ENCODE peak calls at places on chromosome 16, in six cellular contexts. One of them, this sample, is unnamed.

GRCh38 chr16:1013593-1013900 is 32.0 kb downstream of the SOX8 start:
- DNase-seq in skeletal muscle cell: no peak
- DNase-seq in stimulated activated CD4-positive, alpha-beta T cell treated with anti-CD3 and anti-CD28 coated beads, Interleukin-1b, Interleukin-23, amount 100 ng/mL, for 1 hour: no peak
- DNase-seq in ACHN: no peak
- DNase-seq in stimulated activated naive CD4-positive, alpha-beta T cell treated with Interleukin-2 at 50 U/mL for 16 hours: no peak
- DNase-seq in dorsolateral prefrontal cortex: no peak
- DNase-seq in this sample: no peak

GRCh38 chr16:11276143-11276879 is at the start of gene PRM2:
- DNase-seq in skeletal muscle cell: no peak
- DNase-seq in stimulated activated CD4-positive, alpha-beta T cell treated with anti-CD3 and anti-CD28 coated beads, Interleukin-1b, Interleukin-23, amount 100 ng/mL, for 1 hour: no peak
- DNase-seq in ACHN: no peak
- DNase-seq in stimulated activated naive CD4-positive, alpha-beta T cell treated with Interleukin-2 at 50 U/mL for 16 hours: no peak
- DNase-seq in dorsolateral prefrontal cortex: no peak
- DNase-seq in this sample: no peak

GRCh38 chr16:71726491-71727319 is 2.2 kb upstream of the PHLPP2 start:
- DNase-seq in skeletal muscle cell: no peak
- DNase-seq in stimulated activated CD4-positive, alpha-beta T cell treated with anti-CD3 and anti-CD28 coated beads, Interleukin-1b, Interleukin-23, amount 100 ng/mL, for 1 hour: no peak
- DNase-seq in ACHN: no peak
- DNase-seq in stimulated activated naive CD4-positive, alpha-beta T cell treated with Interleukin-2 at 50 U/mL for 16 hours: no peak
- DNase-seq in dorsolateral prefrontal cortex: no peak
- DNase-seq in this sample: no peak

GRCh38 chr16:58459344-58460218 is 40.4 kb upstream of the NDRG4 start:
- DNase-seq in skeletal muscle cell: no peak
- DNase-seq in stimulated activated CD4-positive, alpha-beta T cell treated with anti-CD3 and anti-CD28 coated beads, Interleukin-1b, Interleukin-23, amount 100 ng/mL, for 1 hour: no peak
- DNase-seq in ACHN: peak; percentile 76
- DNase-seq in stimulated activated naive CD4-positive, alpha-beta T cell treated with Interleukin-2 at 50 U/mL for 16 hours: peak; percentile 33
- DNase-seq in dorsolateral prefrontal cortex: peak; percentile 49
- DNase-seq in this sample: no peak

GRCh38 chr16:17017442-17017841 is 453.3 kb downstream of the XYLT1 start:
- DNase-seq in skeletal muscle cell: no peak
- DNase-seq in stimulated activated CD4-positive, alpha-beta T cell treated with anti-CD3 and anti-CD28 coated beads, Interleukin-1b, Interleukin-23, amount 100 ng/mL, for 1 hour: no peak
- DNase-seq in ACHN: no peak
- DNase-seq in stimulated activated naive CD4-positive, alpha-beta T cell treated with Interleukin-2 at 50 U/mL for 16 hours: no peak
- DNase-seq in dorsolateral prefrontal cortex: no peak
- DNase-seq in this sample: no peak

GRCh38 chr16:87733190-87733589 is 32.6 kb downstream of the KLHDC4 start:
- DNase-seq in skeletal muscle cell: no peak
- DNase-seq in stimulated activated CD4-positive, alpha-beta T cell treated with anti-CD3 and anti-CD28 coated beads, Interleukin-1b, Interleukin-23, amount 100 ng/mL, for 1 hour: no peak
- DNase-seq in ACHN: no peak
- DNase-seq in stimulated activated naive CD4-positive, alpha-beta T cell treated with Interleukin-2 at 50 U/mL for 16 hours: no peak
- DNase-seq in dorsolateral prefrontal cortex: no peak
- DNase-seq in this sample: no peak

GRCh38 chr16:71723537-71724319 is 773 bp downstream of the PHLPP2 start:
- DNase-seq in skeletal muscle cell: no peak
- DNase-seq in stimulated activated CD4-positive, alpha-beta T cell treated with anti-CD3 and anti-CD28 coated beads, Interleukin-1b, Interleukin-23, amount 100 ng/mL, for 1 hour: peak; percentile 38
- DNase-seq in ACHN: peak; percentile 81
- DNase-seq in stimulated activated naive CD4-positive, alpha-beta T cell treated with Interleukin-2 at 50 U/mL for 16 hours: peak; percentile 69
- DNase-seq in dorsolateral prefrontal cortex: peak; percentile 83
- DNase-seq in this sample: no peak

GRCh38 chr16:86061771-86062170 is 162.8 kb downstream of the IRF8 start:
- DNase-seq in skeletal muscle cell: no peak
- DNase-seq in stimulated activated CD4-positive, alpha-beta T cell treated with anti-CD3 and anti-CD28 coated beads, Interleukin-1b, Interleukin-23, amount 100 ng/mL, for 1 hour: no peak
- DNase-seq in ACHN: no peak
- DNase-seq in stimulated activated naive CD4-positive, alpha-beta T cell treated with Interleukin-2 at 50 U/mL for 16 hours: no peak
- DNase-seq in dorsolateral prefrontal cortex: no peak
- DNase-seq in this sample: no peak

GRCh38 chr16:50598256-50598894 is 50.2 kb downstream of the NKD1 start:
- DNase-seq in skeletal muscle cell: no peak
- DNase-seq in stimulated activated CD4-positive, alpha-beta T cell treated with anti-CD3 and anti-CD28 coated beads, Interleukin-1b, Interleukin-23, amount 100 ng/mL, for 1 hour: no peak
- DNase-seq in ACHN: no peak
- DNase-seq in stimulated activated naive CD4-positive, alpha-beta T cell treated with Interleukin-2 at 50 U/mL for 16 hours: no peak
- DNase-seq in dorsolateral prefrontal cortex: no peak
- DNase-seq in this sample: no peak

GRCh38 chr16:78483124-78483992 is 383.9 kb downstream of the WWOX start:
- DNase-seq in skeletal muscle cell: no peak
- DNase-seq in stimulated activated CD4-positive, alpha-beta T cell treated with anti-CD3 and anti-CD28 coated beads, Interleukin-1b, Interleukin-23, amount 100 ng/mL, for 1 hour: no peak
- DNase-seq in ACHN: no peak
- DNase-seq in stimulated activated naive CD4-positive, alpha-beta T cell treated with Interleukin-2 at 50 U/mL for 16 hours: no peak
- DNase-seq in dorsolateral prefrontal cortex: no peak
- DNase-seq in this sample: no peak

GRCh38 chr16:31188450-31189411 is 8.8 kb downstream of the FUS start:
- DNase-seq in skeletal muscle cell: no peak
- DNase-seq in stimulated activated CD4-positive, alpha-beta T cell treated with anti-CD3 and anti-CD28 coated beads, Interleukin-1b, Interleukin-23, amount 100 ng/mL, for 1 hour: no peak
- DNase-seq in ACHN: no peak
- DNase-seq in stimulated activated naive CD4-positive, alpha-beta T cell treated with Interleukin-2 at 50 U/mL for 16 hours: no peak
- DNase-seq in dorsolateral prefrontal cortex: no peak
- DNase-seq in this sample: no peak

GRCh38 chr16:55351936-55352335 is 27.9 kb downstream of the IRX6 start:
- DNase-seq in skeletal muscle cell: no peak
- DNase-seq in stimulated activated CD4-positive, alpha-beta T cell treated with anti-CD3 and anti-CD28 coated beads, Interleukin-1b, Interleukin-23, amount 100 ng/mL, for 1 hour: no peak
- DNase-seq in ACHN: no peak
- DNase-seq in stimulated activated naive CD4-positive, alpha-beta T cell treated with Interleukin-2 at 50 U/mL for 16 hours: no peak
- DNase-seq in dorsolateral prefrontal cortex: no peak
- DNase-seq in this sample: no peak

GRCh38 chr16:28478511-28479180 is 6.5 kb upstream of the NPIPB7 start:
- DNase-seq in skeletal muscle cell: no peak
- DNase-seq in stimulated activated CD4-positive, alpha-beta T cell treated with anti-CD3 and anti-CD28 coated beads, Interleukin-1b, Interleukin-23, amount 100 ng/mL, for 1 hour: no peak
- DNase-seq in ACHN: no peak
- DNase-seq in stimulated activated naive CD4-positive, alpha-beta T cell treated with Interleukin-2 at 50 U/mL for 16 hours: no peak
- DNase-seq in dorsolateral prefrontal cortex: no peak
- DNase-seq in this sample: no peak

GRCh38 chr16:67652578-67653130 is 7.4 kb downstream of the ACD start:
- DNase-seq in skeletal muscle cell: no peak
- DNase-seq in stimulated activated CD4-positive, alpha-beta T cell treated with anti-CD3 and anti-CD28 coated beads, Interleukin-1b, Interleukin-23, amount 100 ng/mL, for 1 hour: no peak
- DNase-seq in ACHN: peak; percentile 74
- DNase-seq in stimulated activated naive CD4-positive, alpha-beta T cell treated with Interleukin-2 at 50 U/mL for 16 hours: no peak
- DNase-seq in dorsolateral prefrontal cortex: no peak
- DNase-seq in this sample: no peak

GRCh38 chr16:89973654-89974335 is 25.2 kb downstream of the DEF8 start:
- DNase-seq in skeletal muscle cell: no peak
- DNase-seq in stimulated activated CD4-positive, alpha-beta T cell treated with anti-CD3 and anti-CD28 coated beads, Interleukin-1b, Interleukin-23, amount 100 ng/mL, for 1 hour: no peak
- DNase-seq in ACHN: no peak
- DNase-seq in stimulated activated naive CD4-positive, alpha-beta T cell treated with Interleukin-2 at 50 U/mL for 16 hours: no peak
- DNase-seq in dorsolateral prefrontal cortex: no peak
- DNase-seq in this sample: no peak

GRCh38 chr16:680967-681745 is 946 bp downstream of the STUB1 start:
- DNase-seq in skeletal muscle cell: no peak
- DNase-seq in stimulated activated CD4-positive, alpha-beta T cell treated with anti-CD3 and anti-CD28 coated beads, Interleukin-1b, Interleukin-23, amount 100 ng/mL, for 1 hour: no peak
- DNase-seq in ACHN: peak; percentile 64
- DNase-seq in stimulated activated naive CD4-positive, alpha-beta T cell treated with Interleukin-2 at 50 U/mL for 16 hours: no peak
- DNase-seq in dorsolateral prefrontal cortex: peak; percentile 54
- DNase-seq in this sample: no peak

GRCh38 chr16:1102333-1102700 is 6.3 kb upstream of the C1QTNF8 start:
- DNase-seq in skeletal muscle cell: no peak
- DNase-seq in stimulated activated CD4-positive, alpha-beta T cell treated with anti-CD3 and anti-CD28 coated beads, Interleukin-1b, Interleukin-23, amount 100 ng/mL, for 1 hour: no peak
- DNase-seq in ACHN: no peak
- DNase-seq in stimulated activated naive CD4-positive, alpha-beta T cell treated with Interleukin-2 at 50 U/mL for 16 hours: no peak
- DNase-seq in dorsolateral prefrontal cortex: no peak
- DNase-seq in this sample: no peak

GRCh38 chr16:68444058-68444657 is 4.2 kb downstream of the SMPD3 start:
- DNase-seq in skeletal muscle cell: no peak
- DNase-seq in stimulated activated CD4-positive, alpha-beta T cell treated with anti-CD3 and anti-CD28 coated beads, Interleukin-1b, Interleukin-23, amount 100 ng/mL, for 1 hour: no peak
- DNase-seq in ACHN: peak; percentile 57
- DNase-seq in stimulated activated naive CD4-positive, alpha-beta T cell treated with Interleukin-2 at 50 U/mL for 16 hours: no peak
- DNase-seq in dorsolateral prefrontal cortex: no peak
- DNase-seq in this sample: no peak

GRCh38 chr16:80883159-80883642 is 78.8 kb upstream of the CDYL2 start:
- DNase-seq in skeletal muscle cell: no peak
- DNase-seq in stimulated activated CD4-positive, alpha-beta T cell treated with anti-CD3 and anti-CD28 coated beads, Interleukin-1b, Interleukin-23, amount 100 ng/mL, for 1 hour: no peak
- DNase-seq in ACHN: no peak
- DNase-seq in stimulated activated naive CD4-positive, alpha-beta T cell treated with Interleukin-2 at 50 U/mL for 16 hours: no peak
- DNase-seq in dorsolateral prefrontal cortex: no peak
- DNase-seq in this sample: no peak

GRCh38 chr16:31499928-31500327 is 8.3 kb downstream of the RUSF1 start:
- DNase-seq in skeletal muscle cell: no peak
- DNase-seq in stimulated activated CD4-positive, alpha-beta T cell treated with anti-CD3 and anti-CD28 coated beads, Interleukin-1b, Interleukin-23, amount 100 ng/mL, for 1 hour: no peak
- DNase-seq in ACHN: no peak
- DNase-seq in stimulated activated naive CD4-positive, alpha-beta T cell treated with Interleukin-2 at 50 U/mL for 16 hours: no peak
- DNase-seq in dorsolateral prefrontal cortex: no peak
- DNase-seq in this sample: no peak

GRCh38 chr16:49342336-49343265 is 31.0 kb upstream of the C16orf78 start:
- DNase-seq in skeletal muscle cell: no peak
- DNase-seq in stimulated activated CD4-positive, alpha-beta T cell treated with anti-CD3 and anti-CD28 coated beads, Interleukin-1b, Interleukin-23, amount 100 ng/mL, for 1 hour: no peak
- DNase-seq in ACHN: no peak
- DNase-seq in stimulated activated naive CD4-positive, alpha-beta T cell treated with Interleukin-2 at 50 U/mL for 16 hours: no peak
- DNase-seq in dorsolateral prefrontal cortex: no peak
- DNase-seq in this sample: no peak

GRCh38 chr16:86824751-86825310 is 246.5 kb downstream of the FOXL1 start:
- DNase-seq in skeletal muscle cell: peak; percentile 54
- DNase-seq in stimulated activated CD4-positive, alpha-beta T cell treated with anti-CD3 and anti-CD28 coated beads, Interleukin-1b, Interleukin-23, amount 100 ng/mL, for 1 hour: no peak
- DNase-seq in ACHN: no peak
- DNase-seq in stimulated activated naive CD4-positive, alpha-beta T cell treated with Interleukin-2 at 50 U/mL for 16 hours: no peak
- DNase-seq in dorsolateral prefrontal cortex: no peak
- DNase-seq in this sample: no peak

GRCh38 chr16:13864689-13865088 is 55.3 kb upstream of the ERCC4 start:
- DNase-seq in skeletal muscle cell: no peak
- DNase-seq in stimulated activated CD4-positive, alpha-beta T cell treated with anti-CD3 and anti-CD28 coated beads, Interleukin-1b, Interleukin-23, amount 100 ng/mL, for 1 hour: no peak
- DNase-seq in ACHN: no peak
- DNase-seq in stimulated activated naive CD4-positive, alpha-beta T cell treated with Interleukin-2 at 50 U/mL for 16 hours: no peak
- DNase-seq in dorsolateral prefrontal cortex: no peak
- DNase-seq in this sample: no peak

GRCh38 chr16:82995927-82996441 is 369.2 kb downstream of the CDH13 start:
- DNase-seq in skeletal muscle cell: peak; percentile 77
- DNase-seq in stimulated activated CD4-positive, alpha-beta T cell treated with anti-CD3 and anti-CD28 coated beads, Interleukin-1b, Interleukin-23, amount 100 ng/mL, for 1 hour: no peak
- DNase-seq in ACHN: peak; percentile 84
- DNase-seq in stimulated activated naive CD4-positive, alpha-beta T cell treated with Interleukin-2 at 50 U/mL for 16 hours: no peak
- DNase-seq in dorsolateral prefrontal cortex: no peak
- DNase-seq in this sample: peak; percentile 32

GRCh38 chr16:69112285-69113129 is 7.1 kb downstream of the HAS3 start:
- DNase-seq in skeletal muscle cell: no peak
- DNase-seq in stimulated activated CD4-positive, alpha-beta T cell treated with anti-CD3 and anti-CD28 coated beads, Interleukin-1b, Interleukin-23, amount 100 ng/mL, for 1 hour: no peak
- DNase-seq in ACHN: peak; percentile 69
- DNase-seq in stimulated activated naive CD4-positive, alpha-beta T cell treated with Interleukin-2 at 50 U/mL for 16 hours: peak; percentile 27
- DNase-seq in dorsolateral prefrontal cortex: no peak
- DNase-seq in this sample: no peak

GRCh38 chr16:2043296-2043979 is 4.2 kb downstream of the NTHL1 start:
- DNase-seq in skeletal muscle cell: no peak
- DNase-seq in stimulated activated CD4-positive, alpha-beta T cell treated with anti-CD3 and anti-CD28 coated beads, Interleukin-1b, Interleukin-23, amount 100 ng/mL, for 1 hour: no peak
- DNase-seq in ACHN: no peak
- DNase-seq in stimulated activated naive CD4-positive, alpha-beta T cell treated with Interleukin-2 at 50 U/mL for 16 hours: no peak
- DNase-seq in dorsolateral prefrontal cortex: no peak
- DNase-seq in this sample: no peak

GRCh38 chr16:84578538-84579126 is 39.2 kb downstream of the COTL1 start:
- DNase-seq in skeletal muscle cell: no peak
- DNase-seq in stimulated activated CD4-positive, alpha-beta T cell treated with anti-CD3 and anti-CD28 coated beads, Interleukin-1b, Interleukin-23, amount 100 ng/mL, for 1 hour: no peak
- DNase-seq in ACHN: no peak
- DNase-seq in stimulated activated naive CD4-positive, alpha-beta T cell treated with Interleukin-2 at 50 U/mL for 16 hours: no peak
- DNase-seq in dorsolateral prefrontal cortex: no peak
- DNase-seq in this sample: no peak

GRCh38 chr16:87407511-87408112 is 15.5 kb downstream of the MAP1LC3B start:
- DNase-seq in skeletal muscle cell: peak; percentile 24
- DNase-seq in stimulated activated CD4-positive, alpha-beta T cell treated with anti-CD3 and anti-CD28 coated beads, Interleukin-1b, Interleukin-23, amount 100 ng/mL, for 1 hour: no peak
- DNase-seq in ACHN: peak; percentile 98
- DNase-seq in stimulated activated naive CD4-positive, alpha-beta T cell treated with Interleukin-2 at 50 U/mL for 16 hours: no peak
- DNase-seq in dorsolateral prefrontal cortex: peak; percentile 61
- DNase-seq in this sample: no peak

GRCh38 chr16:20181386-20181785 is 107.7 kb upstream of the GPR139 start:
- DNase-seq in skeletal muscle cell: no peak
- DNase-seq in stimulated activated CD4-positive, alpha-beta T cell treated with anti-CD3 and anti-CD28 coated beads, Interleukin-1b, Interleukin-23, amount 100 ng/mL, for 1 hour: no peak
- DNase-seq in ACHN: peak; percentile 97
- DNase-seq in stimulated activated naive CD4-positive, alpha-beta T cell treated with Interleukin-2 at 50 U/mL for 16 hours: no peak
- DNase-seq in dorsolateral prefrontal cortex: no peak
- DNase-seq in this sample: no peak

GRCh38 chr16:89360760-89361435 is 129.5 kb downstream of the ANKRD11 start:
- DNase-seq in skeletal muscle cell: no peak
- DNase-seq in stimulated activated CD4-positive, alpha-beta T cell treated with anti-CD3 and anti-CD28 coated beads, Interleukin-1b, Interleukin-23, amount 100 ng/mL, for 1 hour: peak; percentile 39
- DNase-seq in ACHN: no peak
- DNase-seq in stimulated activated naive CD4-positive, alpha-beta T cell treated with Interleukin-2 at 50 U/mL for 16 hours: peak; percentile 68
- DNase-seq in dorsolateral prefrontal cortex: no peak
- DNase-seq in this sample: no peak

GRCh38 chr16:5502467-5502869 is 404.9 kb upstream of the EEF2KMT start:
- DNase-seq in skeletal muscle cell: no peak
- DNase-seq in stimulated activated CD4-positive, alpha-beta T cell treated with anti-CD3 and anti-CD28 coated beads, Interleukin-1b, Interleukin-23, amount 100 ng/mL, for 1 hour: no peak
- DNase-seq in ACHN: peak; percentile 12
- DNase-seq in stimulated activated naive CD4-positive, alpha-beta T cell treated with Interleukin-2 at 50 U/mL for 16 hours: no peak
- DNase-seq in dorsolateral prefrontal cortex: peak; percentile 38
- DNase-seq in this sample: no peak

GRCh38 chr16:17377360-17378324 is 93.1 kb downstream of the XYLT1 start:
- DNase-seq in skeletal muscle cell: no peak
- DNase-seq in stimulated activated CD4-positive, alpha-beta T cell treated with anti-CD3 and anti-CD28 coated beads, Interleukin-1b, Interleukin-23, amount 100 ng/mL, for 1 hour: no peak
- DNase-seq in ACHN: no peak
- DNase-seq in stimulated activated naive CD4-positive, alpha-beta T cell treated with Interleukin-2 at 50 U/mL for 16 hours: no peak
- DNase-seq in dorsolateral prefrontal cortex: no peak
- DNase-seq in this sample: no peak

This sample was measured in AG04450.